ENCODE peak calls at places on chromosome 2, in six cellular contexts. One of them, this sample, is unnamed.

GRCh38 chr2:179596018-179596417 is 265.4 kb downstream of the ZNF385B start:
- DNase-seq in Caco-2: no peak
- DNase-seq in Calu3: no peak
- DNase-seq in activated CD4-positive, alpha-beta T cell treated with anti-CD3 and anti-CD28 coated beads, Interleukin-2, amount 50 U/mL, for 24 hours: no peak
- DNase-seq in adipocyte: peak; percentile 30
- DNase-seq in GM12891: no peak
- DNase-seq in this sample: no peak

GRCh38 chr2:43074052-43074451 is 152.4 kb downstream of the ZFP36L2 start:
- DNase-seq in adipocyte: no peak
- DNase-seq in Caco-2: no peak
- DNase-seq in Calu3: no peak
- DNase-seq in GM12891: no peak
- DNase-seq in activated CD4-positive, alpha-beta T cell treated with anti-CD3 and anti-CD28 coated beads, Interleukin-2, amount 50 U/mL, for 24 hours: no peak
- DNase-seq in this sample: no peak

GRCh38 chr2:154229971-154230370 is 358.2 kb downstream of the GALNT13 start:
- DNase-seq in adipocyte: no peak
- DNase-seq in activated CD4-positive, alpha-beta T cell treated with anti-CD3 and anti-CD28 coated beads, Interleukin-2, amount 50 U/mL, for 24 hours: no peak
- DNase-seq in GM12891: no peak
- DNase-seq in Caco-2: no peak
- DNase-seq in Calu3: no peak
- DNase-seq in this sample: no peak

GRCh38 chr2:36373149-36373880 is 17.7 kb downstream of the CRIM1 start:
- DNase-seq in activated CD4-positive, alpha-beta T cell treated with anti-CD3 and anti-CD28 coated beads, Interleukin-2, amount 50 U/mL, for 24 hours: no peak
- DNase-seq in Calu3: no peak
- DNase-seq in GM12891: no peak
- DNase-seq in adipocyte: peak; percentile 90
- DNase-seq in Caco-2: no peak
- DNase-seq in this sample: no peak

GRCh38 chr2:108412995-108413726 is 35.4 kb downstream of the SULT1C4 start:
- DNase-seq in Caco-2: peak; percentile 46
- DNase-seq in adipocyte: peak; percentile 83
- DNase-seq in Calu3: peak; percentile 21
- DNase-seq in GM12891: no peak
- DNase-seq in activated CD4-positive, alpha-beta T cell treated with anti-CD3 and anti-CD28 coated beads, Interleukin-2, amount 50 U/mL, for 24 hours: no peak
- DNase-seq in this sample: peak; percentile 40

GRCh38 chr2:187618813-187619212 is 64.6 kb upstream of the TFPI start:
- DNase-seq in adipocyte: no peak
- DNase-seq in Caco-2: no peak
- DNase-seq in Calu3: no peak
- DNase-seq in GM12891: no peak
- DNase-seq in activated CD4-positive, alpha-beta T cell treated with anti-CD3 and anti-CD28 coated beads, Interleukin-2, amount 50 U/mL, for 24 hours: no peak
- DNase-seq in this sample: no peak

GRCh38 chr2:15359716-15360531 is 201.2 kb downstream of the NBAS start:
- DNase-seq in Caco-2: no peak
- DNase-seq in GM12891: no peak
- DNase-seq in adipocyte: peak; percentile 62
- DNase-seq in activated CD4-positive, alpha-beta T cell treated with anti-CD3 and anti-CD28 coated beads, Interleukin-2, amount 50 U/mL, for 24 hours: no peak
- DNase-seq in Calu3: peak; percentile 3
- DNase-seq in this sample: peak; percentile 37

GRCh38 chr2:197873293-197873701 is 68.9 kb downstream of the PLCL1 start:
- DNase-seq in Caco-2: no peak
- DNase-seq in GM12891: no peak
- DNase-seq in activated CD4-positive, alpha-beta T cell treated with anti-CD3 and anti-CD28 coated beads, Interleukin-2, amount 50 U/mL, for 24 hours: no peak
- DNase-seq in Calu3: no peak
- DNase-seq in adipocyte: peak; percentile 57
- DNase-seq in this sample: peak; percentile 17

GRCh38 chr2:118670281-118670680 is 177.2 kb downstream of the EN1 start:
- DNase-seq in Caco-2: no peak
- DNase-seq in activated CD4-positive, alpha-beta T cell treated with anti-CD3 and anti-CD28 coated beads, Interleukin-2, amount 50 U/mL, for 24 hours: no peak
- DNase-seq in GM12891: no peak
- DNase-seq in Calu3: no peak
- DNase-seq in adipocyte: peak; percentile 23
- DNase-seq in this sample: no peak

GRCh38 chr2:235026137-235026536 is 74.3 kb downstream of the SH3BP4 start:
- DNase-seq in GM12891: no peak
- DNase-seq in Calu3: peak; percentile 67
- DNase-seq in adipocyte: peak; percentile 79
- DNase-seq in activated CD4-positive, alpha-beta T cell treated with anti-CD3 and anti-CD28 coated beads, Interleukin-2, amount 50 U/mL, for 24 hours: no peak
- DNase-seq in Caco-2: no peak
- DNase-seq in this sample: peak; percentile 37

GRCh38 chr2:112055833-112056625 is 960 bp downstream of the TMEM87B start:
- DNase-seq in activated CD4-positive, alpha-beta T cell treated with anti-CD3 and anti-CD28 coated beads, Interleukin-2, amount 50 U/mL, for 24 hours: no peak
- DNase-seq in Caco-2: peak; percentile 51
- DNase-seq in adipocyte: peak; percentile 89
- DNase-seq in Calu3: peak; percentile 60
- DNase-seq in GM12891: no peak
- DNase-seq in this sample: peak; percentile 62

GRCh38 chr2:31060397-31060796 is 77.8 kb downstream of the GALNT14 start:
- DNase-seq in activated CD4-positive, alpha-beta T cell treated with anti-CD3 and anti-CD28 coated beads, Interleukin-2, amount 50 U/mL, for 24 hours: no peak
- DNase-seq in GM12891: no peak
- DNase-seq in Calu3: peak; percentile 38
- DNase-seq in adipocyte: no peak
- DNase-seq in Caco-2: no peak
- DNase-seq in this sample: no peak

GRCh38 chr2:113257511-113258264 is 21.0 kb downstream of the PAX8 start:
- DNase-seq in Caco-2: no peak
- DNase-seq in GM12891: no peak
- DNase-seq in adipocyte: no peak
- DNase-seq in Calu3: no peak
- DNase-seq in activated CD4-positive, alpha-beta T cell treated with anti-CD3 and anti-CD28 coated beads, Interleukin-2, amount 50 U/mL, for 24 hours: no peak
- DNase-seq in this sample: no peak

GRCh38 chr2:890791-891190 is 59.9 kb upstream of the SNTG2 start:
- DNase-seq in Calu3: no peak
- DNase-seq in adipocyte: peak; percentile 86
- DNase-seq in activated CD4-positive, alpha-beta T cell treated with anti-CD3 and anti-CD28 coated beads, Interleukin-2, amount 50 U/mL, for 24 hours: no peak
- DNase-seq in GM12891: no peak
- DNase-seq in Caco-2: no peak
- DNase-seq in this sample: no peak

GRCh38 chr2:43887176-43887575 is 48.4 kb downstream of the ABCG8 start:
- DNase-seq in Caco-2: no peak
- DNase-seq in GM12891: no peak
- DNase-seq in activated CD4-positive, alpha-beta T cell treated with anti-CD3 and anti-CD28 coated beads, Interleukin-2, amount 50 U/mL, for 24 hours: no peak
- DNase-seq in adipocyte: no peak
- DNase-seq in Calu3: no peak
- DNase-seq in this sample: no peak

GRCh38 chr2:27356056-27356381 is 545 bp downstream of the GTF3C2 start:
- DNase-seq in GM12891: no peak
- DNase-seq in Calu3: peak; percentile 49
- DNase-seq in activated CD4-positive, alpha-beta T cell treated with anti-CD3 and anti-CD28 coated beads, Interleukin-2, amount 50 U/mL, for 24 hours: no peak
- DNase-seq in adipocyte: peak; percentile 65
- DNase-seq in Caco-2: peak; percentile 80
- DNase-seq in this sample: peak; percentile 50

GRCh38 chr2:235098736-235099494 is 147.1 kb downstream of the SH3BP4 start:
- DNase-seq in activated CD4-positive, alpha-beta T cell treated with anti-CD3 and anti-CD28 coated beads, Interleukin-2, amount 50 U/mL, for 24 hours: no peak
- DNase-seq in adipocyte: peak; percentile 58
- DNase-seq in Calu3: no peak
- DNase-seq in Caco-2: no peak
- DNase-seq in GM12891: no peak
- DNase-seq in this sample: peak; percentile 53